ENCODE peak calls at places on chromosomes 3 and 15, in four cellular contexts. One of them, this sample, is unnamed.

GRCh38 chr3:98954806-98955205 is 53.3 kb upstream of the DCBLD2 start:
- DNase-seq in fibroblast of pulmonary artery: no peak
- DNase-seq in HEK293T: no peak
- DNase-seq in HT1080: peak; percentile 92
- DNase-seq in this sample: peak; percentile 43

GRCh38 chr3:36894924-36895323 is 49.9 kb downstream of the TRANK1 start:
- DNase-seq in HT1080: no peak
- DNase-seq in HEK293T: no peak
- DNase-seq in fibroblast of pulmonary artery: no peak
- DNase-seq in this sample: no peak

GRCh38 chr3:39189648-39190269 is 2.6 kb downstream of the XIRP1 start:
- DNase-seq in fibroblast of pulmonary artery: peak; percentile 79
- DNase-seq in HEK293T: peak; percentile 83
- DNase-seq in HT1080: peak; percentile 63
- DNase-seq in this sample: peak; percentile 77

GRCh38 chr3:78506581-78507195 is 1261.1 kb downstream of the ROBO1 start:
- DNase-seq in HT1080: peak; percentile 33
- DNase-seq in HEK293T: peak; percentile 11
- DNase-seq in fibroblast of pulmonary artery: peak; percentile 27
- DNase-seq in this sample: peak; percentile 73

GRCh38 chr3:119973276-119973675 is 121.0 kb downstream of the GSK3B start:
- DNase-seq in fibroblast of pulmonary artery: no peak
- DNase-seq in HEK293T: no peak
- DNase-seq in HT1080: no peak
- DNase-seq in this sample: peak; percentile 58

GRCh38 chr3:147099076-147099475 is 307.3 kb downstream of the ZIC4 start:
- DNase-seq in fibroblast of pulmonary artery: no peak
- DNase-seq in HT1080: no peak
- DNase-seq in HEK293T: no peak
- DNase-seq in this sample: no peak

GRCh38 chr3:193980326-193980725 is 155.6 kb upstream of the HES1 start:
- DNase-seq in fibroblast of pulmonary artery: peak; percentile 48
- DNase-seq in HEK293T: no peak
- DNase-seq in HT1080: no peak
- DNase-seq in this sample: no peak

GRCh38 chr3:168040624-168041208 is 55.0 kb downstream of the GOLIM4 start:
- DNase-seq in fibroblast of pulmonary artery: peak; percentile 90
- DNase-seq in HT1080: peak; percentile 63
- DNase-seq in HEK293T: peak; percentile 47
- DNase-seq in this sample: peak; percentile 47

GRCh38 chr15:31262901-31263671 is 63.5 kb upstream of the KLF13 start:
- DNase-seq in fibroblast of pulmonary artery: no peak
- DNase-seq in HEK293T: no peak
- DNase-seq in HT1080: no peak
- DNase-seq in this sample: peak; percentile 98

GRCh38 chr15:80915462-80915861 is 74.2 kb downstream of the MESD start:
- DNase-seq in HT1080: no peak
- DNase-seq in HEK293T: peak; percentile 24
- DNase-seq in fibroblast of pulmonary artery: no peak
- DNase-seq in this sample: no peak

GRCh38 chr15:72968531-72968922 is 83.7 kb upstream of the NEO1 start:
- DNase-seq in fibroblast of pulmonary artery: peak; percentile 20
- DNase-seq in HT1080: no peak
- DNase-seq in HEK293T: peak; percentile 32
- DNase-seq in this sample: peak; percentile 64

GRCh38 chr15:41115088-41115651 is 910 bp downstream of the INO80 start:
- DNase-seq in fibroblast of pulmonary artery: peak; percentile 34
- DNase-seq in HT1080: peak; percentile 49
- DNase-seq in HEK293T: peak; percentile 18
- DNase-seq in this sample: peak; percentile 57

GRCh38 chr3:13651775-13652428 is 103.0 kb downstream of the FBLN2 start:
- DNase-seq in fibroblast of pulmonary artery: no peak
- DNase-seq in HT1080: no peak
- DNase-seq in HEK293T: no peak
- DNase-seq in this sample: no peak

GRCh38 chr3:29420106-29420505 is 139.2 kb downstream of the RBMS3 start:
- DNase-seq in fibroblast of pulmonary artery: no peak
- DNase-seq in HT1080: no peak
- DNase-seq in HEK293T: no peak
- DNase-seq in this sample: no peak

GRCh38 chr3:12383218-12383617 is 94.3 kb downstream of the PPARG start:
- DNase-seq in fibroblast of pulmonary artery: no peak
- DNase-seq in HEK293T: no peak
- DNase-seq in HT1080: no peak
- DNase-seq in this sample: no peak

GRCh38 chr15:101006931-101007687 is 88.0 kb downstream of the LRRK1 start:
- DNase-seq in HEK293T: peak; percentile 89
- DNase-seq in HT1080: peak; percentile 71
- DNase-seq in fibroblast of pulmonary artery: peak; percentile 86
- DNase-seq in this sample: peak; percentile 82

GRCh38 chr3:59862686-59863085 is 812.9 kb upstream of the CFAP20DC start:
- DNase-seq in fibroblast of pulmonary artery: peak; percentile 81
- DNase-seq in HT1080: peak; percentile 91
- DNase-seq in HEK293T: no peak
- DNase-seq in this sample: peak; percentile 39

GRCh38 chr3:10345911-10346310 is 25.0 kb upstream of the SEC13 start:
- DNase-seq in HT1080: no peak
- DNase-seq in HEK293T: no peak
- DNase-seq in fibroblast of pulmonary artery: no peak
- DNase-seq in this sample: no peak

GRCh38 chr3:36893137-36893557 is 51.7 kb downstream of the TRANK1 start:
- DNase-seq in HT1080: peak; percentile 77
- DNase-seq in fibroblast of pulmonary artery: peak; percentile 91
- DNase-seq in HEK293T: no peak
- DNase-seq in this sample: peak; percentile 88